ENCODE peak calls at places on chromosomes 12 and 14, in four cellular contexts. Z is transverse colon, J is Panc1, U is esophagus muscularis mucosa. T is an unnamed sample. For H3K4me1, the result is how much of the 10 kb centered on the place peaks cover.

GRCh38 chr12:131572626-131573025 is 138.3 kb upstream of the SFSWAP start:
- DNase-seq in Z (no peak), J (no peak), U (no peak), T (no peak)

GRCh38 chr14:68394719-68395117 is 398.1 kb downstream of the ZFP36L1 start:
- DNase-seq in Z (no peak), J (no peak), U (no peak), T (no peak)

GRCh38 chr14:94306047-94306978 is 13.2 kb upstream of the SERPINA10 start:
- DNase-seq in Z (no peak), J (no peak), U (peak), T (no peak)

GRCh38 chr12:3777206-3777809 is 24.4 kb upstream of the CRACR2A start:
- DNase-seq in Z (no peak), J (peak), U (no peak), T (no peak)

GRCh38 chr14:93232159-93232558 is 25.1 kb downstream of the UBR7 start:
- DNase-seq in Z (no peak), J (no peak), U (no peak), T (no peak)

GRCh38 chr14:22898302-22898894 is 15.4 kb downstream of the REM2 start:
- DNase-seq in Z (no peak), J (no peak), U (no peak), T (no peak)

GRCh38 chr14:51534623-51535022 is 117.1 kb upstream of the FRMD6 start:
- DNase-seq in Z (no peak), J (no peak), U (no peak), T (peak)

GRCh38 chr14:62914025-62914424 is 131.2 kb downstream of the KCNH5 start:
- DNase-seq in Z (no peak), J (no peak), U (no peak), T (no peak)

GRCh38 chr12:7101047-7101693 is 7.8 kb downstream of the C1RL start:
- DNase-seq in Z (no peak), J (no peak), U (no peak), T (no peak)

GRCh38 chr14:91961297-91962220 is 14.1 kb upstream of the FBLN5 start:
- DNase-seq in Z (no peak), J (no peak), U (no peak), T (no peak)

GRCh38 chr12:24560867-24561266 is 388.0 kb downstream of the BCAT1 start:
- DNase-seq in Z (no peak), J (no peak), U (no peak), T (no peak)

GRCh38 chr14:75811862-75812505 is 150.9 kb downstream of the TTLL5 start:
- DNase-seq in Z (no peak), J (no peak), U (no peak), T (no peak)

GRCh38 chr14:104557766-104558165 is 21.8 kb upstream of the C14orf180 start:
- DNase-seq in Z (peak), J (no peak), U (no peak), T (peak)

GRCh38 chr14:89508863-89509262 is 91.8 kb upstream of the FOXN3 start:
- DNase-seq in Z (no peak), J (no peak), U (no peak), T (no peak)

GRCh38 chr12:2339022-2339431 is 286.2 kb downstream of the CACNA1C start:
- DNase-seq in Z (peak), J (no peak), U (no peak), T (no peak)

GRCh38 chr12:6463211-6463610 is 7.3 kb downstream of the VAMP1 start:
- DNase-seq in Z (no peak), J (no peak), U (no peak), T (no peak)

GRCh38 chr12:76103958-76104357 is 19.5 kb upstream of the NAP1L1 start:
- DNase-seq in Z (no peak), J (no peak), U (no peak), T (no peak)

GRCh38 chr14:31307618-31308017 is 100.0 kb upstream of the HECTD1 start:
- DNase-seq in Z (no peak), J (no peak), U (no peak), T (no peak)

GRCh38 chr12:17971850-17972249 is 118.1 kb downstream of the RERGL start:
- DNase-seq in Z (no peak), J (no peak), U (no peak), T (no peak)

GRCh38 chr12:108621161-108621560 is 12.5 kb downstream of the SELPLG start:
- DNase-seq in Z (no peak), J (no peak), U (no peak), T (no peak)
- H3K4me1 ChIP-seq in Z (under half), J (under half), U (under half), T (under half)

GRCh38 chr12:53217049-53217929 is 10.2 kb upstream of the ITGB7 start:
- DNase-seq in Z (peak), J (no peak), U (no peak), T (no peak)
- TF ChIP-seq POLR2AphosphoS5 in Z (no peak), J (no peak), U (peak), T (no peak)

DNA sequence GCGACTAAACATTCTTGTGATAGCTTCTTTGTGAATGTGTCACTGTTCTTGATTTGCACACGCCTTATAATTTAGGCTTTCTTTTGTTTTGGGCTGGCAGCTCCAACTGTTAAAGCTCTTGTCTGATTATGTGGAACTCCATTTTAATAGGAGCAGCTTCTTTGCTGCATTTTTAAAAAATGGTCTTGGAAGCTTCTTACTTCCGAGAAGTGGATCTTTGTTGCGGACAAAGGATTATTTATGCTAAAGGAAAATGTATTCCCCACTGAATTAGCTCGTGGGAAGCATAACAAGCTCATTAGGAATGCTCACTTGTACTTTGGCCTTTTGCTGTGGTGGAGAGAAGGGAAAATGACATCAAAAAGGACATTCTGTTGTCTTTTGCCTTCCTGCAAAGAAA is 20.0 kb downstream of the GAS2L3 start:
- DNase-seq in Z (no peak), J (no peak), U (no peak), T (no peak)
- H3K4me3 ChIP-seq in Z (no peak), J (no peak), U (no peak), T (no peak)

GRCh38 chr14:77589099-77589498 is 27.3 kb downstream of the SPTLC2 start:
- DNase-seq in Z (no peak), J (no peak), U (no peak), T (no peak)

GRCh38 chr14:77593501-77593911 is 22.9 kb downstream of the SPTLC2 start:
- DNase-seq in Z (no peak), J (no peak), U (no peak), T (no peak)

DNA sequence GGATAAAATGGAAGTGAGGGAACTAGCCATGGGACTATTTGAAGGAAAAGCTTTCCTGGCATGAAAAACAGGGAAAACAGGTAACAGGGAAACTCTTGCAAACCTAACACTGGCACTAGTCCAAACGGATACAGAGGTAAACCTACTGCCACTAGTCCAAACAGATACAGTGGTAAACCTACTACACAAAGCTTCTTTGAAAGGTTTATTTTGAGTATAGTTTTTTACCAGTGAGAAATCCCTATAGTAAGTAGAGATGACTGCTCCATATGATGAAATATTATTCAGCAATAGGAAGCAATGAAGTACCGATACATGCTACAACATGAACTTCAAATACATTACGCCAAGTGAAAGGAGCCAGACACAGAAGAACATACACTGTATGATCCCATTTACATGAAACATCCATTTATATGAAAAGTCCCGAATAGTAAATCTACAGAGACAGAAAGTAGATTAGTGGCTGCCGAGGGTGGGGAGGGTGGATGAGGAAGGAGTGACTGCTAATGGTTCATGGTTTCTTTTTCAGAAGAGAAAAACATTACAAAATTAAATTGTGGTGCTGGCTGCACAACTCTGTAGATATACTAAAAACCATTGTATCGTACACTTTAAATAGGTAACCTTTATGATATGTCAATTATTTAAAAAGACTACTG is 25.5 kb downstream of the SPTLC2 start:
- DNase-seq in Z (no peak), J (no peak), U (no peak), T (no peak)
- H3K4me1 ChIP-seq in Z (under half), J (under half), U (under half), T (under half)

GRCh38 chr14:80419339-80419738 is 208.0 kb upstream of the DIO2 start:
- DNase-seq in Z (no peak), J (no peak), U (no peak), T (no peak)
- TF ChIP-seq POLR2AphosphoS5 in Z (no peak), J (no peak), U (no peak), T (no peak)

GRCh38 chr12:47214001-47214619 is 134.4 kb upstream of the AMIGO2 start:
- DNase-seq in Z (no peak), J (no peak), U (no peak), T (no peak)
- H3K4me3 ChIP-seq in Z (no peak), J (no peak), U (no peak), T (no peak)

DNA sequence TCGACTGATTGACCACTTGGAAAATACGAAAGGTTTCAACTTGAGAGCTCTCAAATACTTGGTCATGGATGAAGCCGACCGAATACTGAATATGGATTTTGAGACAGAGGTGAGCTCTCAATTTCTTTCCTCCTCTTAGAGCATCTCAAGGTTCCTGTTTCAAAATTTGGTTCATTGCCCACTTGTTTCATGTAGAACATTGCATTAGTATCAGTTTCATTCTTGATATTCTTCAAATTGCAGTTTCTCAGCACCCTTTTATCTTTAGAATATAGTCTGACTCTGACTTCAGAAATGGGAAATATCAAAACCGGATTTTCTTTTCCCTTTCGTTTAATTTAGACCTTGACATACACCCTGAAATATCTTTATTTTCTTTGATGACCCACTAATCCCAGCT is 8.8 kb downstream of the DDX47 start:
- DNase-seq in Z (no peak), J (no peak), U (no peak), T (no peak)
- H3K4me1 ChIP-seq in Z (under half), J (half or more), U (under half), T (under half)

GRCh38 chr12:503111-503761 is 43.5 kb downstream of the B4GALNT3 start:
- DNase-seq in Z (peak), J (no peak), U (no peak), T (peak)
- TF ChIP-seq POLR2AphosphoS5 in Z (peak), J (no peak), U (no peak), T (no peak)

T was measured in breast epithelium.